ENCODE peak calls at places on chromosomes 6 and 20, in six cellular contexts. U is H9, W is IMR-90, T is trophoblast cell, K is mesendoderm, M is mesenchymal stem cell. S is an unnamed sample.

GRCh38 chr20:38230957-38231785 is 29.4 kb downstream of the KIAA1755 start:
- DNase-seq in T (no peak), U (no peak), M (no peak), W (peak; percentile 59), K (no peak), S (no peak)

GRCh38 chr6:136103763-136104311 is 146.3 kb downstream of the MTFR2 start:
- DNase-seq in K (peak; percentile 53), M (peak; percentile 89), W (no peak), T (no peak), U (peak; percentile 54), S (peak; percentile 36)

GRCh38 chr6:37092851-37093727 is 76.9 kb upstream of the PIM1 start:
- DNase-seq in W (no peak), K (no peak), M (no peak), U (no peak), T (peak; percentile 82), S (no peak)

GRCh38 chr6:105204331-105204730 is 24.5 kb upstream of the POPDC3 start:
- DNase-seq in T (no peak), U (no peak), K (no peak), W (peak; percentile 74), M (peak; percentile 55), S (no peak)

GRCh38 chr6:154302111-154302752 is 54.4 kb downstream of the IPCEF1 start:
- DNase-seq in M (peak; percentile 89), W (peak; percentile 95), T (peak; percentile 15), U (no peak), K (no peak), S (no peak)

GRCh38 chr20:8853805-8854338 is 215.0 kb upstream of the PLCB4 start:
- DNase-seq in M (peak; percentile 83), U (peak; percentile 42), K (peak; percentile 85), W (peak; percentile 84), T (peak; percentile 17), S (peak; percentile 76)

GRCh38 chr6:148398244-148398643 is 55.6 kb downstream of the SASH1 start:
- DNase-seq in U (no peak), T (no peak), K (no peak), W (no peak), M (no peak), S (no peak)

GRCh38 chr6:137496909-137497721 is 2.9 kb upstream of the OLIG3 start:
- DNase-seq in U (no peak), M (no peak), T (no peak), K (no peak), W (no peak), S (peak; percentile 33)

GRCh38 chr6:13098006-13098405 is 230.3 kb downstream of the TBC1D7 start:
- DNase-seq in U (no peak), T (no peak), W (no peak), M (no peak), K (no peak), S (no peak)

GRCh38 chr20:24483435-24484080 is 14.1 kb downstream of the SYNDIG1 start:
- DNase-seq in K (no peak), U (no peak), M (no peak), T (no peak), W (no peak), S (no peak)

GRCh38 chr6:2715737-2716136 is 35.0 kb downstream of the MYLK4 start:
- DNase-seq in T (no peak), U (no peak), W (no peak), K (no peak), M (no peak), S (no peak)

GRCh38 chr20:6882911-6883310 is 115.4 kb downstream of the BMP2 start:
- DNase-seq in M (no peak), W (no peak), T (no peak), K (no peak), U (no peak), S (no peak)

GRCh38 chr6:109790131-109790530 is 99.0 kb downstream of the FIG4 start:
- DNase-seq in T (no peak), M (peak; percentile 54), W (peak; percentile 79), K (peak; percentile 61), U (no peak), S (no peak)

GRCh38 chr6:72857791-72858190 is 235.9 kb downstream of the KCNQ5 start:
- DNase-seq in U (no peak), M (peak; percentile 17), K (peak; percentile 8), W (peak; percentile 59), T (peak; percentile 25), S (no peak)

GRCh38 chr6:109892451-109893435 is 85.4 kb upstream of the GPR6 start:
- DNase-seq in K (peak; percentile 78), W (no peak), M (no peak), U (peak; percentile 52), T (peak; percentile 90), S (no peak)

GRCh38 chr20:54199721-54200176 is 8.1 kb upstream of the PFDN4 start:
- DNase-seq in U (peak; percentile 78), T (peak; percentile 79), W (peak; percentile 73), M (peak; percentile 70), K (peak; percentile 80), S (peak; percentile 69)

GRCh38 chr6:4341078-4341797 is 205.9 kb upstream of the ECI2 start:
- DNase-seq in M (no peak), T (no peak), K (no peak), W (no peak), U (no peak), S (no peak)

GRCh38 chr6:113596907-113597583 is 260.1 kb upstream of the MARCKS start:
- DNase-seq in U (no peak), T (no peak), W (peak; percentile 63), K (no peak), M (peak; percentile 95), S (no peak)

GRCh38 chr6:75843401-75843800 is 94.4 kb downstream of the MYO6 start:
- DNase-seq in M (no peak), K (no peak), U (no peak), W (no peak), T (no peak), S (no peak)

GRCh38 chr20:48776306-48776705 is 51.5 kb downstream of the PREX1 start:
- DNase-seq in T (no peak), K (no peak), M (peak; percentile 47), W (peak; percentile 43), U (no peak), S (no peak)

GRCh38 chr6:134614606-134615485 is 296.9 kb upstream of the SGK1 start:
- DNase-seq in K (no peak), W (peak; percentile 34), T (peak; percentile 87), U (no peak), M (peak; percentile 13), S (no peak)

GRCh38 chr20:50333856-50334255 is 143.2 kb downstream of the CEBPB start:
- DNase-seq in U (no peak), K (no peak), T (peak; percentile 20), M (peak; percentile 63), W (peak; percentile 92), S (no peak)

GRCh38 chr6:95249176-95249575 is 328.2 kb upstream of the MANEA start:
- DNase-seq in K (no peak), M (peak; percentile 34), W (peak; percentile 80), U (no peak), T (no peak), S (no peak)

GRCh38 chr6:169253745-169254238 is at the start of gene THBS2:
- DNase-seq in M (peak; percentile 6), W (peak; percentile 93), K (peak; percentile 35), U (no peak), T (no peak), S (peak; percentile 27)

GRCh38 chr6:169252805-169253189 is 849 bp downstream of the THBS2 start:
- DNase-seq in W (no peak), T (no peak), K (peak; percentile 28), U (peak; percentile 57), M (no peak), S (peak; percentile 17)

GRCh38 chr6:169254456-169255316 is 1.0 kb upstream of the THBS2 start:
- DNase-seq in W (no peak), U (no peak), K (no peak), T (no peak), M (no peak), S (no peak)

GRCh38 chr6:169251822-169252804 is 1.5 kb downstream of the THBS2 start:
- DNase-seq in K (peak; percentile 42), M (no peak), U (peak; percentile 57), W (no peak), T (no peak), S (no peak)

GRCh38 chr6:169253341-169253740 is 305 bp downstream of the THBS2 start:
- DNase-seq in K (no peak), M (no peak), U (no peak), W (no peak), T (no peak), S (no peak)
- H2BK120ac ChIP-seq in K (no peak overlapping the region), M (no peak overlapping the region), U (no peak overlapping the region), W (peak overlapping the region; percentile 23), T (no peak overlapping the region), S (no peak overlapping the region)

DNA sequence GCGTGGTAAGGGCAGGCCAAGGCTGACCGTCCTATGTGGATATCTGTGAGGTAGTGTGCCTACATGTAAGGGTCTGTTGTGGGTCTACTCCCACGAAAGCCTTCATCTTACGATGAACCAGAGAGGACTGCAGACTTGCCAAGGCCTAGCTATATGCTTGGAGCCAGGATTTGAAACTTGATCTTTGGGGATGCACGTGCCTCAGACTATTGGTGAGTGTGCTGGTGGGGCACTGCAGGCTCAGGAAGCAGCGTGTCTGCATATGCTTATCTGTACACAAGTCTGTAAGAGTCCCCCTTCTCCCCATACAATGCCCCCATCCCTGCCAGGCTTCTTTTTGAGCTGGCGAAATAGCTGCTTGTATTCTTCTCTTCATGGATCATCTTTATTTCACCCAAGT is 17.9 kb downstream of the PLCG1 start:
- DNase-seq in K (no peak), W (peak; percentile 34), U (no peak), T (no peak), M (no peak), S (no peak)
- H3K79me1 ChIP-seq in K (peaks cover 65% of the 10 kb centered on the region), W (peaks cover 66% of the 10 kb centered on the region), U (peaks cover 17% of the 10 kb centered on the region), T (no peaks in the 10 kb centered on the region), M (peaks cover 38% of the 10 kb centered on the region), S (peaks cover 29% of the 10 kb centered on the region)

GRCh38 chr6:111752476-111752875 is 120.8 kb downstream of the FYN start:
- DNase-seq in W (no peak), U (no peak), K (no peak), T (no peak), M (no peak), S (no peak)
- H2BK120ac ChIP-seq in W (no peak overlapping the region), U (no peak overlapping the region), K (no peak overlapping the region), T (no peak overlapping the region), M (no peak overlapping the region), S (no peak overlapping the region)

GRCh38 chr20:62150236-62150575 is 6.6 kb downstream of the SS18L1 start:
- DNase-seq in W (no peak), U (no peak), K (no peak), M (no peak), T (no peak), S (no peak)

GRCh38 chr20:62149532-62150235 is 6.1 kb downstream of the SS18L1 start:
- DNase-seq in M (no peak), W (peak; percentile 18), T (peak; percentile 32), U (peak; percentile 62), K (peak; percentile 91), S (no peak)

GRCh38 chr20:62147528-62147927 is 4.0 kb downstream of the SS18L1 start:
- DNase-seq in W (no peak), M (no peak), T (no peak), U (no peak), K (no peak), S (no peak)

GRCh38 chr20:62147125-62147524 is 3.6 kb downstream of the SS18L1 start:
- DNase-seq in T (no peak), U (no peak), W (no peak), K (no peak), M (no peak), S (no peak)

DNA sequence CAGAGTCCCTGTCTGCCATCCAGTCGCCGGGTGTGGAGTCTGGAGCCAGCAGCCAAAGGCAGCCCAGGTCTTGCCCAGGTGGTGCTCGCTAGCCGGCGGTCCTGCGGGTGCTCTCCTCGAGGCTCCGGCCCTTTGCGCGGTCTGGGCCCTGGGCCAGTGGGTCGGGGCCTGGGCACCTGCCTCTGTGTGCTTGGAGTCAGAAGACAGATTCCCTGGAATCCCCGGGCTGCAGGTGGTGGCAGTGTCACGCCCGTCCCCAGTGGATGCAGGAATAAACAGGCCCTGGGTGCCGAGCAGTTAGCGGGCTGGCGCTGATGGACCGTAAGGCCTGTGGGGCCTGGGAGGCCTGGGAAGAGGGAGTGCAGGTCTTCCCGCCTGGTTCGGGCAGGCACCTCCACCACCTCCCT is 5.3 kb downstream of the SS18L1 start:
- DNase-seq in U (no peak), K (no peak), W (no peak), T (no peak), M (no peak), S (no peak)
- H3K79me1 ChIP-seq in U (peaks cover 19% of the 10 kb centered on the region), K (peaks cover 48% of the 10 kb centered on the region), W (peaks cover 22% of the 10 kb centered on the region), T (no peaks in the 10 kb centered on the region), M (peaks cover 22% of the 10 kb centered on the region), S (peaks cover 37% of the 10 kb centered on the region)

S was measured in neuronal stem cell.